ENCODE peak calls at places on chromosomes 7 and 10, in five cellular contexts. N is IMR-90, W is breast epithelium, T is hepatocyte, H is Peyer's patch. O is an unnamed sample.

GRCh38 chr7:117098457-117098856 is 145.2 kb downstream of the ST7 start:
- DNase-seq in N (peak; percentile 99), W (no peak), T (no peak), H (no peak), O (no peak)

GRCh38 chr7:1124816-1125602 is 35.0 kb downstream of the ZFAND2A start:
- DNase-seq in N (no peak), W (peak; percentile 33), T (no peak), H (no peak), O (no peak)

GRCh38 chr10:124256151-124256550 is 162.6 kb downstream of the OAT start:
- DNase-seq in N (no peak), W (no peak), T (no peak), H (no peak), O (no peak)

GRCh38 chr7:15686209-15686956 is at the start of gene MEOX2:
- DNase-seq in N (peak; percentile 7), W (no peak), T (peak; percentile 47), H (peak; percentile 67), O (no peak)

GRCh38 chr10:28940158-28940888 is 263.0 kb downstream of the BAMBI start:
- DNase-seq in N (no peak), W (no peak), T (no peak), H (no peak), O (no peak)

GRCh38 chr10:52400564-52400963 is 86.5 kb downstream of the DKK1 start:
- DNase-seq in N (peak; percentile 50), W (no peak), T (no peak), H (no peak), O (no peak)

GRCh38 chr7:33933611-33934281 is 28.4 kb downstream of the BMPER start:
- DNase-seq in N (peak; percentile 92), W (no peak), T (no peak), H (no peak), O (no peak)

GRCh38 chr10:121461307-121461706 is 136.9 kb downstream of the FGFR2 start:
- DNase-seq in N (no peak), W (no peak), T (no peak), H (no peak), O (no peak)

GRCh38 chr7:835021-835420 is 2.7 kb downstream of the SUN1 start:
- DNase-seq in N (no peak), W (no peak), T (no peak), H (no peak), O (no peak)

GRCh38 chr10:78277267-78277666 is 243.6 kb downstream of the RPS24 start:
- DNase-seq in N (no peak), W (no peak), T (no peak), H (no peak), O (no peak)

GRCh38 chr10:116654816-116655215 is 34.1 kb downstream of the PNLIPRP2 start:
- DNase-seq in N (no peak), W (no peak), T (no peak), H (no peak), O (no peak)

GRCh38 chr10:15267496-15267895 is 99.0 kb upstream of the NMT2 start:
- DNase-seq in N (no peak), W (no peak), T (no peak), H (no peak), O (no peak)

GRCh38 chr7:93944673-93945072 is 23.1 kb downstream of the GNG11 start:
- DNase-seq in N (peak; percentile 38), W (no peak), T (no peak), H (no peak), O (no peak)

GRCh38 chr7:66055321-66055956 is 20.2 kb upstream of the ASL start:
- DNase-seq in N (peak; percentile 73), W (no peak), T (no peak), H (no peak), O (no peak)

GRCh38 chr7:155533827-155534690 is 12.3 kb downstream of the CNPY1 start:
- DNase-seq in N (no peak), W (no peak), T (peak; percentile 56), H (no peak), O (no peak)

GRCh38 chr7:132751282-132751647 is 175.0 kb upstream of the PLXNA4 start:
- DNase-seq in N (no peak), W (no peak), T (no peak), H (no peak), O (no peak)

GRCh38 chr10:35640474-35640873 is 1.6 kb downstream of the FZD8 start:
- DNase-seq in N (peak; percentile 76), W (peak; percentile 54), T (peak; percentile 87), H (peak; percentile 70), O (no peak)

GRCh38 chr10:121708921-121709625 is 110.8 kb upstream of the FGFR2 start:
- DNase-seq in N (no peak), W (no peak), T (no peak), H (no peak), O (no peak)

GRCh38 chr10:44207160-44207559 is 177.7 kb downstream of the CXCL12 start:
- DNase-seq in N (no peak), W (no peak), T (no peak), H (no peak), O (no peak)

GRCh38 chr7:20359397-20359963 is 28.8 kb downstream of the ITGB8 start:
- DNase-seq in N (peak; percentile 56), W (no peak), T (no peak), H (no peak), O (no peak)

GRCh38 chr10:79246209-79246581 is 101.1 kb upstream of the PPIF start:
- DNase-seq in N (no peak), W (peak; percentile 81), T (no peak), H (no peak), O (no peak)

GRCh38 chr10:52316005-52316404 is 1.9 kb downstream of the DKK1 start:
- DNase-seq in N (peak; percentile 56), W (no peak), T (no peak), H (no peak), O (no peak)

GRCh38 chr10:20596065-20596760 is 300.9 kb downstream of the NEBL start:
- DNase-seq in N (peak; percentile 1), W (no peak), T (no peak), H (no peak), O (no peak)

GRCh38 chr7:114715907-114716306 is 206.0 kb upstream of the MDFIC start:
- DNase-seq in N (peak; percentile 61), W (no peak), T (no peak), H (no peak), O (no peak)

GRCh38 chr10:93445097-93445960 is 36.8 kb downstream of the MYOF start:
- DNase-seq in N (peak; percentile 98), W (peak; percentile 96), T (peak; percentile 98), H (peak; percentile 87), O (no peak)

GRCh38 chr10:94992811-94993210 is 54.4 kb downstream of the CYP2C9 start:
- DNase-seq in N (no peak), W (no peak), T (peak; percentile 47), H (no peak), O (no peak)

GRCh38 chr10:230758-231157 is 95.5 kb downstream of the ZMYND11 start:
- DNase-seq in N (no peak), W (no peak), T (no peak), H (no peak), O (no peak)

GRCh38 chr7:36942062-36942461 is 217.8 kb upstream of the AOAH start:
- DNase-seq in N (no peak), W (no peak), T (no peak), H (no peak), O (no peak)
- H3K9me3 ChIP-seq in N (peaks cover 3% of the 10 kb centered on the region), W (peaks cover 18% of the 10 kb centered on the region), T (peaks cover 8% of the 10 kb centered on the region), H (no peaks in the 10 kb centered on the region), O (peaks cover 9% of the 10 kb centered on the region)

GRCh38 chr7:108048422-108048821 is 45.5 kb upstream of the LAMB1 start:
- DNase-seq in N (no peak), W (no peak), T (no peak), H (no peak), O (no peak)
- H3K9me3 ChIP-seq in N (no peaks in the 10 kb centered on the region), W (no peaks in the 10 kb centered on the region), T (no peaks in the 10 kb centered on the region), H (no peaks in the 10 kb centered on the region), O (no peaks in the 10 kb centered on the region)

GRCh38 chr10:37821237-37821636 is 36.2 kb downstream of the ZNF248 start:
- DNase-seq in N (no peak), W (no peak), T (no peak), H (no peak), O (no peak)

GRCh38 chr10:37831495-37832333 is 25.7 kb downstream of the ZNF248 start:
- DNase-seq in N (no peak), W (no peak), T (no peak), H (no peak), O (no peak)

GRCh38 chr10:37826806-37827205 is 30.6 kb downstream of the ZNF248 start:
- DNase-seq in N (no peak), W (no peak), T (no peak), H (no peak), O (no peak)
- H3K9me3 ChIP-seq in N (peaks cover 18% of the 10 kb centered on the region), W (peaks cover 35% of the 10 kb centered on the region), T (no peaks in the 10 kb centered on the region), H (no peaks in the 10 kb centered on the region), O (peaks cover 10% of the 10 kb centered on the region)

DNA sequence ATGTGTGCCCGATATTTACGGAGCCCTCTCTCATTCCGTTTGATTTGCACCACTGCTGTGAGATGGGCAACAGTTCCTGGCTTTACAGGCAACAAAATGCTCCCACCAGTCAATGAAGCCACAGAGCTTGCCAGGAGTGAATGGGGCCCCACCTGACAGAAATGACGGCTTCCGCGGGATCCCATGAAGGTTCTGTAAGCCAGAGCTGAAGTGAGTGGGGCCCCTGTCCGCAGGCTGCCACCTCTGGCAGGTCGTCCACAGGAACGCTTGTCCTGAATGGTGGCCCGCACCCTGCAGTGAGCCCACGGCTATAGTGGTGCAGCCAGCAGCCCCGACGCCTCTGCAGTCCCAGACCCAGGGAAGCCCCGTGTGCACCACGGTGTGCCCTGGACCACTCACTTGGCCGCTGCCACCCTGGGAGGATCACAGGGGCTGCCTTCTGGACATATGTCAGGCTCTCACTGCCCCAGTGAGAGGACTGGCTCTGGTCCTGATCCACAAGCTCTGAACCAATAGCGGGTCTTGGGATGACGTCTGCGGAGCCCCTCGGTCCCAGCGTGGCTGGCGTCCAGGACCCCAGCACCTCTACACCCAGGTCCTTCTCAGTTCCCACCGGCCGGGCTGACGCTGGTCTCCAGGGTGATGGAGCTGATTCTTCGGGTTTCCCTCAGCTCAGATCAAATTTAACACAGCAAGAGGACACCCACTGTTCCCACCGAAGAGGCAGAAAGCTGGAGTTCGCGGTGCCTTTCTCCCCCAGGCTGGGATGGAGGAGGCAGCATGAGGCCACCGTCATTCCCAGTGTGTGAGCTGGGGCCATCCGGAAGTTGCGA is 511.9 kb downstream of the DNAJB6 start:
- DNase-seq in N (no peak), W (no peak), T (no peak), H (no peak), O (no peak)
- H3K9me3 ChIP-seq in N (peaks cover 56% of the 10 kb centered on the region), W (no peaks in the 10 kb centered on the region), T (no peaks in the 10 kb centered on the region), H (no peaks in the 10 kb centered on the region), O (no peaks in the 10 kb centered on the region)

DNA sequence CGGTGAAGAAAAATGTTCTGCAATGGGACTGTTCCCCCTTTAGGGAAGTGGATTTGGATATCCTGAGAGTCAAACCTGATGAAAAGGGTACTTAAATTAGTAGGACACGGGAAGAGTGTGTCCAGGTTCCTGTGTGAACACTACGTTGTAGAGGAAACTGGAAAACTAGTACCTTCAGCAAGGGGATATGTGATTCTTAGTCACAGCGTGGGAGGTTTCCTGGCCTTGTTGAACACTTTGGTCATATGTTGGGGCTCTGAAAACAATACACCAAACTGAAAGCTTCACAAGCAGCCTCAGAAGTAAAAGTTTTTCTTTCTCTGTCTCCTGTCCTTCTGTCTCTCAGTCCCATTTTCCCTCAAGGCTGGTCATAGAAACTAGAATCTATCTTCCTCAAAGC is 306.9 kb upstream of the GLI3 start:
- DNase-seq in N (no peak), W (no peak), T (no peak), H (no peak), O (no peak)
- H3K9me3 ChIP-seq in N (no peaks in the 10 kb centered on the region), W (no peaks in the 10 kb centered on the region), T (no peaks in the 10 kb centered on the region), H (peaks cover 5% of the 10 kb centered on the region), O (no peaks in the 10 kb centered on the region)

GRCh38 chr10:30701471-30702173 is 72.1 kb upstream of the LYZL2 start:
- DNase-seq in N (peak; percentile 75), W (no peak), T (no peak), H (no peak), O (no peak)
- H3K9me3 ChIP-seq in N (no peaks in the 10 kb centered on the region), W (no peaks in the 10 kb centered on the region), T (no peaks in the 10 kb centered on the region), H (no peaks in the 10 kb centered on the region), O (no peaks in the 10 kb centered on the region)

O was measured in T-helper 17 cell.